ENCODE peak calls at places on chromosomes 3 and 15, in seven cellular contexts. One of them, this sample, is unnamed.

GRCh38 chr3:157142315-157142714 is 17.6 kb downstream of the CCNL1 start:
- DNase-seq in OCI-LY7: peak
- DNase-seq in tibial artery: no peak
- DNase-seq in substantia nigra: no peak
- DNase-seq in HepG2: no peak
- DNase-seq in effector memory CD4-positive, alpha-beta T cell: no peak
- DNase-seq in upper lobe of right lung: no peak
- DNase-seq in this sample: no peak

GRCh38 chr3:177426151-177426904 is 229.0 kb upstream of the TBL1XR1 start:
- DNase-seq in OCI-LY7: no peak
- DNase-seq in tibial artery: no peak
- DNase-seq in substantia nigra: no peak
- DNase-seq in HepG2: no peak
- DNase-seq in effector memory CD4-positive, alpha-beta T cell: no peak
- DNase-seq in upper lobe of right lung: no peak
- DNase-seq in this sample: no peak

GRCh38 chr3:152155246-152155645 is 113.5 kb upstream of the MBNL1 start:
- DNase-seq in OCI-LY7: no peak
- DNase-seq in tibial artery: no peak
- DNase-seq in substantia nigra: no peak
- DNase-seq in HepG2: no peak
- DNase-seq in effector memory CD4-positive, alpha-beta T cell: no peak
- DNase-seq in upper lobe of right lung: no peak
- DNase-seq in this sample: no peak

GRCh38 chr3:184637705-184638104 is 74.2 kb downstream of the MAGEF1 start:
- DNase-seq in OCI-LY7: no peak
- DNase-seq in tibial artery: no peak
- DNase-seq in substantia nigra: no peak
- DNase-seq in HepG2: no peak
- DNase-seq in effector memory CD4-positive, alpha-beta T cell: no peak
- DNase-seq in upper lobe of right lung: no peak
- DNase-seq in this sample: no peak

GRCh38 chr3:117393119-117393518 is 683.5 kb downstream of the TUSC7 start:
- DNase-seq in OCI-LY7: no peak
- DNase-seq in tibial artery: no peak
- DNase-seq in substantia nigra: no peak
- DNase-seq in HepG2: no peak
- DNase-seq in effector memory CD4-positive, alpha-beta T cell: no peak
- DNase-seq in upper lobe of right lung: no peak
- DNase-seq in this sample: no peak

GRCh38 chr3:46013316-46014094 is 13.8 kb downstream of the XCR1 start:
- DNase-seq in OCI-LY7: no peak
- DNase-seq in tibial artery: no peak
- DNase-seq in substantia nigra: no peak
- DNase-seq in HepG2: no peak
- DNase-seq in effector memory CD4-positive, alpha-beta T cell: no peak
- DNase-seq in upper lobe of right lung: no peak
- DNase-seq in this sample: no peak

GRCh38 chr3:18124501-18124900 is 300.6 kb downstream of the SATB1 start:
- DNase-seq in OCI-LY7: no peak
- DNase-seq in tibial artery: no peak
- DNase-seq in substantia nigra: no peak
- DNase-seq in HepG2: no peak
- DNase-seq in effector memory CD4-positive, alpha-beta T cell: no peak
- DNase-seq in upper lobe of right lung: no peak
- DNase-seq in this sample: no peak

GRCh38 chr3:41045491-41045890 is 153.8 kb upstream of the CTNNB1 start:
- DNase-seq in OCI-LY7: no peak
- DNase-seq in tibial artery: no peak
- DNase-seq in substantia nigra: no peak
- DNase-seq in HepG2: no peak
- DNase-seq in effector memory CD4-positive, alpha-beta T cell: no peak
- DNase-seq in upper lobe of right lung: no peak
- DNase-seq in this sample: no peak

GRCh38 chr15:47620960-47621681 is 96.2 kb upstream of the SEMA6D start:
- DNase-seq in OCI-LY7: no peak
- DNase-seq in tibial artery: no peak
- DNase-seq in substantia nigra: no peak
- DNase-seq in HepG2: no peak
- DNase-seq in effector memory CD4-positive, alpha-beta T cell: no peak
- DNase-seq in upper lobe of right lung: no peak
- DNase-seq in this sample: no peak

GRCh38 chr3:64278631-64279030 is 53.4 kb upstream of the PRICKLE2 start:
- DNase-seq in OCI-LY7: no peak
- DNase-seq in tibial artery: no peak
- DNase-seq in substantia nigra: no peak
- DNase-seq in HepG2: no peak
- DNase-seq in effector memory CD4-positive, alpha-beta T cell: no peak
- DNase-seq in upper lobe of right lung: no peak
- DNase-seq in this sample: no peak

GRCh38 chr3:12350151-12350813 is 61.4 kb downstream of the PPARG start:
- DNase-seq in OCI-LY7: no peak
- DNase-seq in tibial artery: peak
- DNase-seq in substantia nigra: no peak
- DNase-seq in HepG2: no peak
- DNase-seq in effector memory CD4-positive, alpha-beta T cell: no peak
- DNase-seq in upper lobe of right lung: no peak
- DNase-seq in this sample: peak

GRCh38 chr3:152293607-152294006 is 24.9 kb downstream of the MBNL1 start:
- DNase-seq in OCI-LY7: no peak
- DNase-seq in tibial artery: no peak
- DNase-seq in substantia nigra: no peak
- DNase-seq in HepG2: no peak
- DNase-seq in effector memory CD4-positive, alpha-beta T cell: no peak
- DNase-seq in upper lobe of right lung: no peak
- DNase-seq in this sample: no peak

GRCh38 chr3:44981220-44981619 is 5.2 kb downstream of the EXOSC7 start:
- DNase-seq in OCI-LY7: no peak
- DNase-seq in tibial artery: no peak
- DNase-seq in substantia nigra: no peak
- DNase-seq in HepG2: no peak
- DNase-seq in effector memory CD4-positive, alpha-beta T cell: no peak
- DNase-seq in upper lobe of right lung: no peak
- DNase-seq in this sample: no peak
- H3K27ac ChIP-seq in OCI-LY7: no peak
- H3K27ac ChIP-seq in tibial artery: no peak
- H3K27ac ChIP-seq in substantia nigra: no peak
- H3K27ac ChIP-seq in HepG2: no peak
- H3K27ac ChIP-seq in effector memory CD4-positive, alpha-beta T cell: no peak
- H3K27ac ChIP-seq in upper lobe of right lung: no peak
- H3K27ac ChIP-seq in this sample: peak

GRCh38 chr15:63244976-63245645 is 32.3 kb upstream of the APH1B start:
- DNase-seq in OCI-LY7: no peak
- DNase-seq in tibial artery: no peak
- DNase-seq in substantia nigra: no peak
- DNase-seq in HepG2: no peak
- DNase-seq in effector memory CD4-positive, alpha-beta T cell: no peak
- DNase-seq in upper lobe of right lung: no peak
- DNase-seq in this sample: no peak
- H3K27ac ChIP-seq in OCI-LY7: no peak
- H3K27ac ChIP-seq in tibial artery: peak
- H3K27ac ChIP-seq in substantia nigra: no peak
- H3K27ac ChIP-seq in HepG2: no peak
- H3K27ac ChIP-seq in effector memory CD4-positive, alpha-beta T cell: peak
- H3K27ac ChIP-seq in upper lobe of right lung: peak
- H3K27ac ChIP-seq in this sample: no peak

GRCh38 chr3:109922898-109923297 is 585.6 kb upstream of the DPPA4 start:
- DNase-seq in OCI-LY7: no peak
- DNase-seq in tibial artery: no peak
- DNase-seq in substantia nigra: no peak
- DNase-seq in HepG2: no peak
- DNase-seq in effector memory CD4-positive, alpha-beta T cell: no peak
- DNase-seq in upper lobe of right lung: no peak
- DNase-seq in this sample: no peak

GRCh38 chr3:109921509-109921908 is 584.2 kb upstream of the DPPA4 start:
- DNase-seq in OCI-LY7: no peak
- DNase-seq in tibial artery: no peak
- DNase-seq in substantia nigra: no peak
- DNase-seq in HepG2: no peak
- DNase-seq in effector memory CD4-positive, alpha-beta T cell: no peak
- DNase-seq in upper lobe of right lung: no peak
- DNase-seq in this sample: no peak

GRCh38 chr3:109926376-109926775 is 589.0 kb upstream of the DPPA4 start:
- DNase-seq in OCI-LY7: no peak
- DNase-seq in tibial artery: no peak
- DNase-seq in substantia nigra: no peak
- DNase-seq in HepG2: no peak
- DNase-seq in effector memory CD4-positive, alpha-beta T cell: no peak
- DNase-seq in upper lobe of right lung: no peak
- DNase-seq in this sample: no peak

GRCh38 chr3:109923431-109923830 is 586.1 kb upstream of the DPPA4 start:
- DNase-seq in OCI-LY7: no peak
- DNase-seq in tibial artery: no peak
- DNase-seq in substantia nigra: no peak
- DNase-seq in HepG2: no peak
- DNase-seq in effector memory CD4-positive, alpha-beta T cell: no peak
- DNase-seq in upper lobe of right lung: no peak
- DNase-seq in this sample: no peak

DNA sequence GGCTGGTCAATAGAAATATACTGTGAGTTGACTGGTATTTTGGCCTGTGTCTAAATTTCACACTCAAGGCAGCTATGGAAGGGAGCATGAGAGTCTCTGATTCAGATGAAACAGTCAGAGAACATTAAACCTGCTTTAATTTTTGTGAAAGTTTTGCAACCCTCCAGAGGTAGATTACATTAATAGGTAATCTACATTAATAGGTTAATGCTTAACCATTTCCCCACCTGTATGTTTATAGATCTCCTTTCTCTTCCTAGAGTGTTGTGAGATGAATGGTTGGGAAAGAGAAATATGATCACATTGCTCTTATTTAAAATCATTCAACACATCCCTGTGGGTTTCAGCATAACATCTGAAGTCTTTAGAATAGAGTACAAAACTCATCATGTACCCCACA is 586.9 kb upstream of the DPPA4 start:
- DNase-seq in OCI-LY7: no peak
- DNase-seq in tibial artery: no peak
- DNase-seq in substantia nigra: no peak
- DNase-seq in HepG2: no peak
- DNase-seq in effector memory CD4-positive, alpha-beta T cell: no peak
- DNase-seq in upper lobe of right lung: no peak
- DNase-seq in this sample: no peak
- H3K27ac ChIP-seq in OCI-LY7: no peak
- H3K27ac ChIP-seq in tibial artery: no peak
- H3K27ac ChIP-seq in substantia nigra: no peak
- H3K27ac ChIP-seq in HepG2: no peak
- H3K27ac ChIP-seq in effector memory CD4-positive, alpha-beta T cell: no peak
- H3K27ac ChIP-seq in upper lobe of right lung: no peak
- H3K27ac ChIP-seq in this sample: no peak

GRCh38 chr3:183332487-183332886 is 79.4 kb downstream of the B3GNT5 start:
- DNase-seq in OCI-LY7: no peak
- DNase-seq in tibial artery: no peak
- DNase-seq in substantia nigra: no peak
- DNase-seq in HepG2: no peak
- DNase-seq in effector memory CD4-positive, alpha-beta T cell: no peak
- DNase-seq in upper lobe of right lung: no peak
- DNase-seq in this sample: no peak
- H3K27ac ChIP-seq in OCI-LY7: no peak
- H3K27ac ChIP-seq in tibial artery: no peak
- H3K27ac ChIP-seq in substantia nigra: no peak
- H3K27ac ChIP-seq in HepG2: no peak
- H3K27ac ChIP-seq in effector memory CD4-positive, alpha-beta T cell: no peak
- H3K27ac ChIP-seq in upper lobe of right lung: no peak
- H3K27ac ChIP-seq in this sample: no peak

GRCh38 chr3:150721285-150722130 is 17.8 kb upstream of the ERICH6 start:
- DNase-seq in OCI-LY7: peak
- DNase-seq in tibial artery: no peak
- DNase-seq in substantia nigra: no peak
- DNase-seq in HepG2: peak
- DNase-seq in effector memory CD4-positive, alpha-beta T cell: no peak
- DNase-seq in upper lobe of right lung: no peak
- DNase-seq in this sample: no peak
- H3K27ac ChIP-seq in OCI-LY7: no peak
- H3K27ac ChIP-seq in tibial artery: no peak
- H3K27ac ChIP-seq in substantia nigra: no peak
- H3K27ac ChIP-seq in HepG2: peak
- H3K27ac ChIP-seq in effector memory CD4-positive, alpha-beta T cell: no peak
- H3K27ac ChIP-seq in upper lobe of right lung: no peak
- H3K27ac ChIP-seq in this sample: peak